ENCODE peak calls at places on chromosomes 5 and 9, in six cellular contexts. One of them, this sample, is unnamed.

GRCh38 chr9:107542401-107542800 is 52.8 kb upstream of the KLF4 start:
- DNase-seq in GM13977: no peak
- DNase-seq in testis: no peak
- DNase-seq in A549: no peak
- DNase-seq in cardiac fibroblast: peak
- DNase-seq in ureter: no peak
- DNase-seq in this sample: no peak

GRCh38 chr5:113147537-113147936 is 170.9 kb downstream of the DCP2 start:
- DNase-seq in cardiac fibroblast: no peak
- DNase-seq in ureter: no peak
- DNase-seq in GM13977: no peak
- DNase-seq in testis: no peak
- DNase-seq in A549: no peak
- DNase-seq in this sample: no peak

GRCh38 chr9:111362526-111362925 is 32.5 kb upstream of the OR2K2 start:
- DNase-seq in ureter: no peak
- DNase-seq in A549: no peak
- DNase-seq in testis: no peak
- DNase-seq in GM13977: no peak
- DNase-seq in cardiac fibroblast: no peak
- DNase-seq in this sample: no peak

GRCh38 chr9:127221695-127222094 is 42.9 kb upstream of the GARNL3 start:
- DNase-seq in GM13977: no peak
- DNase-seq in ureter: no peak
- DNase-seq in cardiac fibroblast: no peak
- DNase-seq in testis: no peak
- DNase-seq in A549: no peak
- DNase-seq in this sample: peak

GRCh38 chr9:136163248-136163850 is 41.6 kb downstream of the LHX3 start:
- DNase-seq in cardiac fibroblast: no peak
- DNase-seq in ureter: no peak
- DNase-seq in A549: no peak
- DNase-seq in GM13977: no peak
- DNase-seq in testis: no peak
- DNase-seq in this sample: no peak

GRCh38 chr5:154168395-154168794 is 22.1 kb upstream of the GALNT10 start:
- DNase-seq in testis: no peak
- DNase-seq in ureter: no peak
- DNase-seq in cardiac fibroblast: no peak
- DNase-seq in GM13977: no peak
- DNase-seq in A549: no peak
- DNase-seq in this sample: no peak

GRCh38 chr9:18994263-18994916 is 38.6 kb downstream of the SAXO1 start:
- DNase-seq in GM13977: no peak
- DNase-seq in cardiac fibroblast: no peak
- DNase-seq in testis: no peak
- DNase-seq in A549: no peak
- DNase-seq in ureter: no peak
- DNase-seq in this sample: peak

GRCh38 chr9:136544549-136545064 is 1.2 kb downstream of the NOTCH1 start:
- DNase-seq in GM13977: peak
- DNase-seq in testis: peak
- DNase-seq in ureter: peak
- DNase-seq in cardiac fibroblast: peak
- DNase-seq in A549: peak
- DNase-seq in this sample: peak

GRCh38 chr9:109224751-109225150 is 57.7 kb upstream of the FRRS1L start:
- DNase-seq in GM13977: no peak
- DNase-seq in A549: no peak
- DNase-seq in ureter: no peak
- DNase-seq in cardiac fibroblast: no peak
- DNase-seq in testis: no peak
- DNase-seq in this sample: peak